ENCODE peak calls at places on chromosomes 6 and 20, in five cellular contexts. H, R, I, T and V are unnamed samples. For H3K9me3 and H3K27me3, the result is how much of the 10 kb centered on the place peaks cover.

GRCh38 chr20:52864895-52865590 is 107.1 kb upstream of the TSHZ2 start:
- DNase-seq in T (no peak), H (no peak), I (no peak), R (peak), V (no peak)

GRCh38 chr6:139364982-139365379 is 9.5 kb downstream of the CITED2 start:
- DNase-seq in H (no peak), I (no peak), R (no peak), T (no peak), V (no peak)

GRCh38 chr6:55953384-55953783 is 78.0 kb upstream of the BMP5 start:
- DNase-seq in I (peak), T (no peak), H (peak), R (peak), V (no peak)

GRCh38 chr6:40720375-40720748 is 133.2 kb upstream of the LRFN2 start:
- DNase-seq in R (no peak), I (no peak), H (no peak), T (no peak), V (no peak)

GRCh38 chr6:14705841-14706377 is 540.0 kb upstream of the JARID2 start:
- DNase-seq in H (peak), I (no peak), T (no peak), R (peak), V (no peak)

GRCh38 chr6:148425443-148425842 is 82.8 kb downstream of the SASH1 start:
- DNase-seq in R (no peak), I (no peak), T (no peak), H (no peak), V (no peak)

GRCh38 chr20:23023621-23024187 is 11.4 kb upstream of the SSTR4 start:
- DNase-seq in R (no peak), T (no peak), I (no peak), H (no peak), V (peak)

GRCh38 chr20:16367948-16368560 is 205.2 kb downstream of the KIF16B start:
- DNase-seq in R (no peak), H (no peak), I (no peak), T (no peak), V (no peak)

GRCh38 chr6:136371951-136372350 is 82.3 kb upstream of the BCLAF1 start:
- DNase-seq in I (no peak), T (no peak), R (no peak), H (no peak), V (no peak)

GRCh38 chr20:50744143-50744792 is 12.9 kb downstream of the PARD6B start:
- DNase-seq in R (peak), T (no peak), H (peak), I (peak), V (peak)

GRCh38 chr6:15331143-15331542 is 85.3 kb downstream of the JARID2 start:
- DNase-seq in H (no peak), R (peak), T (no peak), I (peak), V (no peak)

GRCh38 chr20:36744764-36745191 is 1.1 kb downstream of the NDRG3 start:
- DNase-seq in I (peak), R (peak), T (no peak), H (no peak), V (peak)

GRCh38 chr20:3041818-3042504 is 1.5 kb upstream of the GNRH2 start:
- DNase-seq in I (no peak), H (peak), R (no peak), T (no peak), V (no peak)

GRCh38 chr20:2932497-2932896 is 59.2 kb downstream of the PTPRA start:
- DNase-seq in R (no peak), H (no peak), I (no peak), T (no peak), V (no peak)

GRCh38 chr20:51622004-51622874 is 79.7 kb upstream of the NFATC2 start:
- DNase-seq in I (no peak), T (no peak), H (no peak), R (no peak), V (no peak)

GRCh38 chr6:82741325-82741995 is 324.2 kb downstream of the UBE3D start:
- DNase-seq in T (no peak), R (peak), H (no peak), I (peak), V (no peak)

GRCh38 chr6:40789143-40789764 is 202.1 kb upstream of the LRFN2 start:
- DNase-seq in T (no peak), R (no peak), I (no peak), H (no peak), V (peak)

GRCh38 chr20:37651932-37652331 is 41.9 kb upstream of the CTNNBL1 start:
- DNase-seq in R (no peak), I (peak), T (peak), H (peak), V (peak)

GRCh38 chr6:158815915-158816314 is 3.3 kb downstream of the EZR start:
- DNase-seq in R (no peak), H (no peak), T (no peak), I (no peak), V (peak)
- H3K9ac ChIP-seq in R (no peak), H (peak), T (peak), I (peak), V (peak)

DNA sequence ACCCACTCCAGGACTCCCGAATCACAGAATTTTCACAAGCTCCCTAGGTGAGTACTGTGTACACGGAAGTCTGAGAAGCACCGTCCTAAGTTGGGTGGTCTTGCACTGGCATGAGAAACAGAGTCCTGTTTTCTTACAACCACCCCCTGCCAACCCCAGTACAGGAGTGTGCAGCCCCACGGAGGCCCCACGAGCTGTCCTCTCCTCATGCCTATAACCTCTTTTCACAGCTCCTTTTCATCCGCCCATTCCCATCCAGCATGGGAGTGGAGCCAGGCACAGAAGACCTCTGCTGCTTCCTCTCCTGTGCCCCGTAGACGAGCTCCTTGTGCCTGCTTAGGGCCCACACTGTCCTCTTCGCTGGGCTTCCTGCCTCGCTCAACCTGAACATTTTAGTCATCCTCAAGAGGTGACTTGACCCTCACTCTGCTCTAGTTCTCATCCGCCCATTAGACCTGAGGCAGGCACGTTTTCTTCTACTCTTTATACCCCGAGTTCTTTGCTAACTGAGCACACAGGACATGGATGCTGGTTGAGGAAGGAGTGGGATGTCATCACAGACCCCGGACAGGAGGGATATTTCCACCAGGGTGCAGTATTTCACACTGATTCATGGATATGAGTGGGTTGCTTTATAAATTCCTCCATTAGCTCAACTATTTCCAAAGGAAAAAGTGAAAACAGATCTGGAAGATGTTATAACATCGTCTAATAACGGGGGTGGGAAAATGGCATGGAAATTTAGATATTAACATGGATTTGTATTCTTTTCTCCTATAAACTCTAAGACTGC is 160.5 kb downstream of the TTLL2 start:
- DNase-seq in T (no peak), R (no peak), I (no peak), H (peak), V (no peak)
- H3K9me3 ChIP-seq in T (under half), R (under half), I (under half), H (under half), V (under half)

DNA sequence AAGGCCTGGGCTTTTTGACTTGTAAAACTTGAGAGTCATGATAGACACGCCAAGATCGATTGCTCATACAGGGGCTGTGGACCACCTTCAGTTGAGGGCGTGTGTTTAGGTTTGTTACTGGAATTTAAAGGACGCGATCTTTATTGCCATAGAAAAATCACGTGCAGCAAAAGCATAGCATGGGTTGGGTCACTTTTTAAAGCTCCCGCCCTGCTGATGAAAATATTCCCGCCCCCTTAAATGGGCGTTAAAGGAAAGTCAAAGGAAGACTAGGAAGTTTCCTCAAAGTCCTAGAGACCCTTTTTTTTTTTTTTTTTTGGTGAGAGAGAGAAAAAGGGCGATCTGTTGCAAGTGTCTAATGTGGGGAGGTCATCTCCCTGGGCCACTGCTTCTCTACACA is 23.1 kb downstream of the TFAP2A start:
- DNase-seq in H (no peak), I (no peak), T (no peak), R (no peak), V (no peak)
- H3K27me3 ChIP-seq in H (under half), I (under half), T (under half), R (half or more), V (half or more)

DNA sequence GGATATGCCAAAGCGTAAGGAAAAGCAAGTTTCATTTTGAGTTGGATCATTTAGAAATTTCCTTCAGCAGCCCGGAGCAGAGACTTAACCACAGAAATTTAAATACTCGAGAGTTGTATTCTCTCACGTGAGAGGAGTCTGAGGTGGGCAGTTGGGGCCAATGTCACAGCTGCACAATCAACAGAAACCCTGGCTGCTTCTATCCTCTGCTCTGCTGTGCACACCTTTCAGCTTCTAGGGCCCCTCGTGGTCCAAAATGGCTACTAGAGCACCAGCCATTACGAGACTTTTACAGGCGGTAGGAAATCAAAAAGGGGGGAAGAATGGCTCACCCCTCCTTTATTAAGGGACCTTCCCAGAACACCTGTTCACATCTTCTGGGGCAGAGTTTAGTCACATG is 153.9 kb downstream of the TAF4 start:
- DNase-seq in I (no peak), R (no peak), T (no peak), H (no peak), V (no peak)
- H3K9ac ChIP-seq in I (no peak), R (no peak), T (no peak), H (no peak), V (no peak)

GRCh38 chr6:168678177-168678576 is 237.2 kb downstream of the SMOC2 start:
- DNase-seq in H (no peak), R (no peak), T (no peak), I (no peak), V (no peak)

GRCh38 chr6:168676552-168677317 is 235.8 kb downstream of the SMOC2 start:
- DNase-seq in I (no peak), R (no peak), T (no peak), H (no peak), V (no peak)

GRCh38 chr6:168675933-168676551 is 235.1 kb downstream of the SMOC2 start:
- DNase-seq in T (no peak), I (no peak), H (no peak), R (no peak), V (no peak)

GRCh38 chr6:168681748-168682147 is 240.8 kb downstream of the SMOC2 start:
- DNase-seq in T (no peak), H (no peak), I (no peak), R (no peak), V (no peak)

DNA sequence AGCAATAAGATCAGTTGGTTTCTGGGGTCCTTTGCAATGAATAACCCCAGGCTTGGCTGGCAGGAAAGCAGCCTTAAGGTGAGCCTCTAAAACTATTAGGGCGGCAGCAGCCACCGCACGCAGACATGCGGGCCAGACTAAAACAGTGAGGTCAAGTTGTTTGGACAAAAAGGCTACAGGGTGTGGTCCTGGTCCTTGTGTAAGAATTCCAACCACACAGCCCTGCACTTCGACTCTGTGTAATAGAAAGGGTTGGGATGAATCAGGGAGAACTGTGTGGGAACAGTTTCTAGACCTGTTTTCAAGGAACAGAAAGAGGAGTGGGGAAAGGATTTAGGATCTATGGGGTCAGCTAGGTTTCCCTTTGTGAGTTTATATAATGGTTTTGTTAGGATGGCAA is 237.6 kb downstream of the SMOC2 start:
- DNase-seq in H (no peak), T (no peak), R (no peak), I (no peak), V (no peak)
- H3K9me3 ChIP-seq in H (under half), T (under half), R (under half), I (under half), V (under half)

GRCh38 chr20:33002087-33002808 is 2.0 kb downstream of the SUN5 start:
- DNase-seq in R (no peak), I (no peak), H (no peak), T (no peak), V (no peak)
- H3K27me3 ChIP-seq in R (under half), I (under half), H (under half), T (under half), V (under half)

DNA sequence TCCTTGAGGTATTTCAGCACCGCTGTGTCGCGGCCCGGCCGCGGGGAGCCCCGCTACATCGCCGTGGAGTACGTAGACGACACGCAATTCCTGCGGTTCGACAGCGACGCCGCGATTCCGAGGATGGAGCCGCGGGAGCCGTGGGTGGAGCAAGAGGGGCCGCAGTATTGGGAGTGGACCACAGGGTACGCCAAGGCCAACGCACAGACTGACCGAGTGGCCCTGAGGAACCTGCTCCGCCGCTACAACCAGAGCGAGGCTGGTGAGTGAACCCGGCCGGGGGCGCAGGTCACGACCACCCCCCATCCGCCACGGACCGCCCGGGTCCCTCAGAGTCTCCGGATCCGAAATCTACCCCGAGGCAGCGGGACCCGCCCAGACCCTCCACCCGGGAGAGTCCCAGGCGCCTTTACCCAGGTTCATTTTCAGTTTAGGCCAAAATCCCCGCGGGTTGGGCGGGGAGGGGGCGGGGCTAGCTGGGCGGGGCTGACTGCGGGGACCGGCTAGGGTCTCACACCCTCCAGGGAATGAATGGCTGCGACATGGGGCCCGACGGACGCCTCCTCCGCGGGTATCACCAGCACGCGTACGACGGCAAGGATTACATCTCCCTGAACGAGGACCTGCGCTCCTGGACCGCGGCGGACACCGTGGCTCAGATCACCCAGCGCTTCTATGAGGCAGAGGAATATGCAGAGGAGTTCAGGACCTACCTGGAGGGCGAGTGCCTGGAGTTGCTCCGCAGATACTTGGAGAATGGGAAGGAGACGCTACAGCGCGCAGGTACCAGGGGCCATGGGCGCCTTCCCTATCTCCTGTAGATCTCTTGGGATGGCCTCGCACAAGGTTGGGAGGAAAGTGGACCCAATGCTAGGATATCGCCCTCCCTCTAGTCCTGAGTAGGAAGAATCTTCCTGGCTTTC is 693 bp downstream of the HLA-F start:
- DNase-seq in H (no peak), T (peak), R (peak), I (no peak), V (peak)
- H3K9ac ChIP-seq in H (peak), T (peak), R (peak), I (peak), V (no peak)

DNA sequence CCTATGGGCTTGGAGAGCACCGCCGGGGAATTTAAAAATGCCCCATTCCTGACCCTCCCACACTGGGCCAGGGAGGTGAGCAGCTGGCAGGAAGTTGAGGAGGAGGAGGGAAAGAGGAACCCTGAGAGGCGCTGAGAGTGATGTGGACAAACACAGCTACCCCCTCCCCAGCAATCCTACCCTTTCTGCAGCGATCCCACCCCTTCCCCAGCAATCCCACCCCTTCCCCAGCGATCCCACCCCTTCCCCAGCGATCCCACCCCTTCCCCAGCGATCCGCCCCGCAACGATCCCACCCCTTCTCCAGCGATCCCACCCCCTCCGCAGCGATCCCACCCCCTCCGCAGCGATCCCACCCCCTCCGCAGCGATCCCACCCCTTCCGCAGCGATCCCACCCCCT is 111.6 kb downstream of the SYCP2 start:
- DNase-seq in H (no peak), R (no peak), I (no peak), T (no peak), V (peak)
- H3K9me3 ChIP-seq in H (under half), R (under half), I (under half), T (under half), V (under half)